ENCODE peak calls at places on chromosome 12, in four cellular contexts. P is body of pancreas, X is astrocyte of the spinal cord, T is epithelial cell of esophagus. M is an unnamed sample.

GRCh38 chr12:50506753-50507473 is 2.1 kb downstream of the DIP2B start:
- DNase-seq in T (no peak), P (no peak), X (no peak), M (no peak)

GRCh38 chr12:10363922-10364838 is 25.7 kb downstream of the KLRK1 start:
- DNase-seq in P (peak), X (peak), T (peak), M (peak)

GRCh38 chr12:49843871-49844437 is 1.0 kb upstream of the BCDIN3D start:
- DNase-seq in T (peak), P (no peak), X (no peak), M (no peak)

GRCh38 chr12:68932701-68933563 is at the start of gene CPM:
- DNase-seq in T (peak), X (no peak), P (peak), M (peak)

GRCh38 chr12:64352181-64352580 is 38.4 kb downstream of the C12orf56 start:
- DNase-seq in T (no peak), P (no peak), X (no peak), M (no peak)

GRCh38 chr12:109779382-109779781 is 53.8 kb downstream of the TRPV4 start:
- DNase-seq in T (no peak), P (no peak), X (no peak), M (no peak)

GRCh38 chr12:128695697-128696096 is 128.1 kb downstream of the SLC15A4 start:
- DNase-seq in T (no peak), P (no peak), X (no peak), M (no peak)

GRCh38 chr12:127998936-127999467 is 268.0 kb upstream of the TMEM132C start:
- DNase-seq in X (peak), P (no peak), T (no peak), M (no peak)

GRCh38 chr12:75603475-75603874 is 92.1 kb upstream of the KRR1 start:
- DNase-seq in X (peak), P (peak), T (no peak), M (no peak)

GRCh38 chr12:75771023-75771422 is 259.6 kb upstream of the KRR1 start:
- DNase-seq in T (no peak), P (no peak), X (no peak), M (no peak)

GRCh38 chr12:82554529-82554928 is 132.2 kb upstream of the TMTC2 start:
- DNase-seq in X (peak), P (no peak), T (no peak), M (no peak)

GRCh38 chr12:57384512-57384911 is 46.3 kb downstream of the R3HDM2 start:
- DNase-seq in P (no peak), X (no peak), T (no peak), M (no peak)

GRCh38 chr12:120692524-120693033 is 5.6 kb downstream of the MLEC start:
- DNase-seq in T (no peak), P (peak), X (no peak), M (no peak)

GRCh38 chr12:26848156-26848825 is 15.3 kb upstream of the ITPR2 start:
- DNase-seq in P (no peak), X (no peak), T (peak), M (no peak)

GRCh38 chr12:102463659-102464249 is 16.6 kb downstream of the IGF1 start:
- DNase-seq in P (no peak), T (peak), X (no peak), M (no peak)

GRCh38 chr12:3250576-3250975 is 173.4 kb downstream of the TSPAN9 start:
- DNase-seq in P (no peak), T (no peak), X (no peak), M (no peak)

GRCh38 chr12:29681996-29682534 is 101.7 kb downstream of the TMTC1 start:
- DNase-seq in P (no peak), T (peak), X (peak), M (no peak)

GRCh38 chr12:97573901-97574300 is 111.3 kb downstream of the RMST start:
- DNase-seq in X (no peak), P (no peak), T (peak), M (no peak)

GRCh38 chr12:69966409-69966808 is 141.4 kb downstream of the MYRFL start:
- DNase-seq in P (peak), X (peak), T (peak), M (no peak)

GRCh38 chr12:46246021-46246700 is 22.7 kb downstream of the SLC38A1 start:
- DNase-seq in P (no peak), T (no peak), X (no peak), M (no peak)

GRCh38 chr12:6056406-6057211 is 67.9 kb downstream of the VWF start:
- DNase-seq in X (no peak), T (no peak), P (no peak), M (no peak)

GRCh38 chr12:88206636-88207035 is 64.5 kb downstream of the TMTC3 start:
- DNase-seq in P (peak), X (no peak), T (no peak), M (no peak)

GRCh38 chr12:61397668-61398067 is 862.5 kb upstream of the USP15 start:
- DNase-seq in T (no peak), P (no peak), X (no peak), M (no peak)

GRCh38 chr12:104165801-104166200 is 27.8 kb upstream of the NFYB start:
- DNase-seq in X (no peak), P (no peak), T (no peak), M (no peak)

GRCh38 chr12:11958216-11959091 is 112.3 kb upstream of the BCL2L14 start:
- DNase-seq in X (peak), T (peak), P (no peak), M (no peak)

GRCh38 chr12:108576660-108577234 is 14.4 kb downstream of the ISCU start:
- DNase-seq in P (no peak), T (no peak), X (peak), M (no peak)

GRCh38 chr12:124208469-124208868 is 86.4 kb upstream of the RFLNA start:
- DNase-seq in X (no peak), P (no peak), T (no peak), M (no peak)

GRCh38 chr12:65606008-65606766 is 218.1 kb upstream of the HMGA2 start:
- DNase-seq in T (no peak), P (no peak), X (no peak), M (no peak)

GRCh38 chr12:115543269-115543668 is 734.2 kb downstream of the MED13L start:
- DNase-seq in P (no peak), X (no peak), T (peak), M (no peak)

GRCh38 chr12:51926718-51927117 is 19.4 kb downstream of the ACVRL1 start:
- DNase-seq in P (peak), X (no peak), T (peak), M (no peak)
- TF ChIP-seq CTCF in P (peak), X (peak), T (peak), M (peak)

DNA sequence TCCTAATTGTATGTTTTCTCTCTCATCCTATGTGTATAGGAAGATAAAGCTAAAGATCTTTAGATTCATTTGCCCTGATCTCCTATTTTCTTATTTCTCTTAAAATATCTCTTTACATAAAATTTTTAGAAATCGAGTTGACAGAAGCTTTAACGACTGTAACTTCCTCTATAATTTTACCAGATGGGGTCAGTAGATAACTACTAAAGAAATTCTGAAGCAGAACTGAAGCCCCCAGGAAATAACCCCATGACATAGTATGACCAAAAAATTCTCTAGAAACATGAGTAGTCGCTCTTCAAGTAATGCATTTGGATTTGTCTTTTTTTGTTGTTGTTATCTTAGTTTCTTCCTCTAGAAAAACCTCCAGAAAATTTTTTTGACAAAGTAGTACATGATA is 288.0 kb downstream of the ERC1 start:
- DNase-seq in T (no peak), X (peak), P (no peak), M (no peak)
- TF ChIP-seq CTCF in T (no peak), X (peak), P (peak), M (no peak)

GRCh38 chr12:83954939-83955601 is 957.5 kb downstream of the SLC6A15 start:
- DNase-seq in T (peak), P (no peak), X (no peak), M (no peak)
- TF ChIP-seq CTCF in T (peak), P (no peak), X (peak), M (no peak)

DNA sequence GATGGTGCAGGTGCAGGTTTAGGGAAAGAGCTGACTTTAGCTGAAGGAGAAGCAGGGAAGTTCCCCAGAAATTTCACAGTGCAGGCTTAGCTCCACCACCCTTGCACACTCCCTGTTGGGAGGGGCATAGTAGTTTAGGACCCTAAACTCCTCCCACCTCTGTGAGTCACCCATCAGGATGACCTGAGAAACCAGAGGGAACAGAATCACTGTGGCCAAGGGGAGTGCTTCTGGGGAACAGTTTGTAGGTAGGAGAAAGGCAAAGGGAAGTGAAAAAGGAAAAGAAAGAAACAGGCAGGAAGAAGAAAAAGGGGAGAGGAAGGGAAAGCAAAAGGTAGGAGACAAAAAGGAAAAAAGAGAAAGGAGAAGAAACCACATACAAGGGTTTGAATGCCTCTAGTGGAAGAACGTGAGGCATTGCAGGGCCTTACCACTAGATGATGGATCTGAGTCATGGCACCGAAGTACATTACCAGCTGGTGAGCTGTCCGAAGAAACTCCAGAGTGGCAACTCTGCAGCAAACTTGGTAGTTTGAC is 404.2 kb downstream of the SLC6A15 start:
- DNase-seq in T (peak), P (no peak), X (peak), M (no peak)
- TF ChIP-seq CTCF in T (peak), P (peak), X (peak), M (peak)

DNA sequence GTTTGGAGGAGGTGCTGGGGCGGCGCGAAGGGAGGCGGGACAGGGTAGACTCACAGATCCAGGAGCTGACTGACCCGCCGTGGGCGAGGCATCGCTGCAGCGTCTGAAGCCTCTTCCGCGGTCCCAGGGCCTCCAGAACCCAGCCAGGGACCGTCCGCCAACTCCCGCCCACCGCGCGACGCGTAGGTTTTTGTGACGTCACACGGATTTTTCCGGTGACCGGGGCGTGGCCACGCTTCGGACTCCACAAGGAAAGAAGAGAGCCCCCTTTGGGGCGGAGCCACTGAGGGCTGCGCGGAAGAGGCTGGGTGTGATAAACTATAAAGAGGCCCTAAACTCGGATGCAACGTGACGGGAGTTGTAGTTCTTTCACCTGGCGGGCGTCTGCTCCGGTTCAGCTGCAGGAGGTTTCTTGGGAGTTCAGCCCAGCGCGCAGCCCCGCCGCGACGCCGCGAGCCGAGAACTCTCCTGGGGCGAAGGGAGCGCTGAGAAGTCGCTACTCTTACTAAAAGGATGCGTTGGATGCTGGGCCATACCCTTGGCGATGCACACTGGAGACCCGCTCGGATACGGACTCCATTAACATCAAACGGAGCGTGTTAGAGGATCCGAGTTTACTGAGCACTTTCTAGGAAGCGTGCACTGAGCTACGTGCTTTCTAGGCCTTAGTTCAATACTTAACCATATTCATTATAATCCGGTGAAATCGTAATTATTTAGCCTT is at the start of gene AMN1:
- DNase-seq in X (peak), P (peak), T (peak), M (peak)
- TF ChIP-seq CTCF in X (no peak), P (peak), T (peak), M (no peak)

DNA sequence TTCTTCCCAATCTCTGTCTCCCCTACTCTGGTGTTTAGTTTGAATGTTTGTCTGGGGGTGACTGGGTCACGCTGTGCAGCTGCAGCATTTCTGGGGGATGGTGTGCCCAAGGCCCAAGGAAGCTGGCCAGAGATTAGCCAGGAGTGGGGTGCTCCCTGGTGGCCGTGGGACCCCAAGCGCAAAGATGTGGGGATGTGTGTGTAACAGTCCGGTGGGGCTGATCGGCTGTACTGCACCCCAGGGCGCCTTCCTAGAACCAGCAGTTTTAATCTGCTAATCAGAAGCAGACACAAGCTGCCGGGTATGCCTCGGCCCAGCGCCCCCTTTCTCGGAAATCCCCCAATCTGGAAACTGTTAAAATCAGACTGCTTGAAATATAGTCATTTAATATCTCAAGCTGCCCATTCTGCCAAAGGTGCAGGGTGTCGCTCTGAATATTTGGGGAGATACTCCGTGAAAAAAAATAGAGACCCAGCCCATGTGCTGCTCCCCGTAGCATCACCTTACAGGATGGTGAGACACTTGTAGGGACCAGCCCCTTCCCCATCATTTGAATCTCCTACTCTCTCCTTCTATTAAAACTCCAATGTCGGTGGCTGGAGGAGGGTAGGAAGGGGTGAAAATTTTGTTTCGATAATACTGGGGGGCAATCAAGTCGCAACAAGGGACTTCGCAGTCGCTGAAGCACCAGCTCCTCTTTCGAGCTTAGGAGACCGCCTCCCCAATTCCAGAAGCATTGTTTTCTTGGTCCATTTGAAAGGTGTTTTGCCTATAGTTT is 4.3 kb downstream of the HOXC9 start:
- DNase-seq in X (no peak), T (no peak), P (no peak), M (no peak)
- TF ChIP-seq CTCF in X (no peak), T (no peak), P (no peak), M (no peak)

DNA sequence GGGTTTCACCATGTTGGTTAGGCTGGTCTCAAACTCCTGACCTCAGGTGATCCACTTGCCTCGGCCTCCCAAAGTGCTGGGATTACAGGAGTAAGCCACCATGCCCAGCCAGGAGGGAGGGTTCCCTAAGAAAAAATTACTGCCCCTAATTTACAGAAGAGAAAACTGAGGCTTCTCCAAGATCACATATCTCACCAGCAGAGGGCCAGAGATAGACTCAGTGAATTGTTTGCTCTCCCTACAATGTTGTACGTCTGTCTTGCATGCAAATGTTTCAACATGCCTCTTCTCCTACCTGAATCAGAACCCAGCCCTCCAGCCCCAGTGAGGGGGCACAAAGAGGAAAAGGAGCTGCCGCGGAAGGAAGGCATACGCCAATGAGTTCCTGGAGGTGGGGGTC is 48.3 kb upstream of the TMEM263 start:
- DNase-seq in P (no peak), T (no peak), X (no peak), M (no peak)
- TF ChIP-seq CTCF in P (no peak), T (no peak), X (no peak), M (no peak)

GRCh38 chr12:79514730-79515525 is 175.8 kb downstream of the PAWR start:
- DNase-seq in T (no peak), X (peak), P (no peak), M (no peak)

GRCh38 chr12:79517363-79517762 is 173.4 kb downstream of the PAWR start:
- DNase-seq in P (no peak), X (no peak), T (no peak), M (no peak)

GRCh38 chr12:79515526-79515935 is 175.2 kb downstream of the PAWR start:
- DNase-seq in P (no peak), T (no peak), X (no peak), M (no peak)

GRCh38 chr12:79508622-79509021 is 182.1 kb downstream of the PAWR start:
- DNase-seq in X (no peak), P (no peak), T (no peak), M (no peak)

DNA sequence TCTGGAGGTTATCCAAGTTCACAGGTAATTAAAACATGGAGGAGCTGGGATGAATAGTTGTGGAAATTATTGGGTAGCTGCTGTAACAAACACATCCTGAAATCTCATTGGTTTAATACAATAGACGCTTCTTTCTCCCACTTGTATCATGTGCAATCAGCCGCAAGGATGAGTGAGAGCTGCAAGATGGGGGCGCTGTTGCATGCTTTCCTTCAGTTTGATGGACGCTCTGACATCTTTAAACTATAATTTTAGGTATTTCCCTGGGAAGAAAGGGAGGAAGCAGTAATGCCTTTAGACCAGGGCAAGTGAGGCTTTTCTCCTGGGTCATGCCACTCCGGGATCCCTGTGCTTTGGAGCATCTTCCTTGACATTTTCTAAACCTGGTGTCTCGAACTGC is 178.7 kb downstream of the PAWR start:
- DNase-seq in T (no peak), X (no peak), P (no peak), M (no peak)
- TF ChIP-seq CTCF in T (no peak), X (no peak), P (no peak), M (no peak)

GRCh38 chr12:72467985-72468384 is 195.8 kb downstream of the TRHDE start:
- DNase-seq in X (no peak), T (no peak), P (no peak), M (no peak)

GRCh38 chr12:72471806-72472205 is 199.6 kb downstream of the TRHDE start:
- DNase-seq in T (no peak), P (no peak), X (no peak), M (no peak)

GRCh38 chr12:72476301-72476700 is 204.1 kb downstream of the TRHDE start:
- DNase-seq in T (no peak), X (no peak), P (no peak), M (no peak)

GRCh38 chr12:72468505-72468904 is 196.3 kb downstream of the TRHDE start:
- DNase-seq in T (no peak), X (no peak), P (peak), M (no peak)

DNA sequence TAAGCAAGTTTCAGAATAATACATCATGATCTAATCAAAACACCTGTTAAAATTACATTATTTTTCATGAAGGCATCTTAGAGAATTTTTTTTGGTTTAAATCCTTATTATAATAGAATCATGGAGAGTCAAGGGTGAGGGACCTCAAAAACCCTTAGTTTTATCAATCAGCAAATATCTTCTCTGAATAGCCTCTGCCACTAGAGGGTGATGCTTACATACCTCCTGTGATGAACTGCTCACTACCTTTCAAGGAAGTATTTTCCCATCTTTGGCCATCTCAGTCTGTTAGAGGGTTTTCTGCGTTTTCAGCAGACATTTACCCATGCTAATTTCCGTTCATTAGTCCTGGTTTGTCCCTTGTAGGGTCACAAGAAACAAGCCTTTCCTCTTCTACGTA is 200.2 kb downstream of the TRHDE start:
- DNase-seq in T (no peak), X (no peak), P (no peak), M (no peak)
- TF ChIP-seq CTCF in T (no peak), X (no peak), P (peak), M (no peak)